ENCODE peak calls at places on chromosomes 2 and 18, in five cellular contexts. G, V, H, D and W are unnamed samples.

GRCh38 chr2:196404276-196404675 is 232.9 kb upstream of the STK17B start:
- DNase-seq in V (no peak), D (no peak), G (no peak), H (no peak), W (no peak)

GRCh38 chr2:10161961-10162441 is 39.5 kb downstream of the RRM2 start:
- DNase-seq in V (no peak), H (no peak), D (no peak), G (peak), W (peak)

GRCh38 chr2:241003830-241004564 is 5.6 kb downstream of the SNED1 start:
- DNase-seq in D (no peak), G (no peak), V (no peak), H (peak), W (no peak)

GRCh38 chr2:229714736-229715541 is 584 bp upstream of the DNER start:
- DNase-seq in G (peak), H (peak), V (no peak), D (peak), W (no peak)

GRCh38 chr2:26411419-26411818 is 9.7 kb downstream of the DRC1 start:
- DNase-seq in D (no peak), H (no peak), V (no peak), G (no peak), W (no peak)

GRCh38 chr2:152089238-152089637 is 9.6 kb downstream of the CACNB4 start:
- DNase-seq in G (no peak), V (no peak), H (no peak), D (no peak), W (no peak)

GRCh38 chr18:24600076-24600654 is 139.7 kb downstream of the HRH4 start:
- DNase-seq in G (peak), V (peak), D (peak), H (no peak), W (peak)

GRCh38 chr2:224870341-224870740 is 154.2 kb upstream of the CCDC195 start:
- DNase-seq in V (no peak), H (no peak), G (no peak), D (peak), W (no peak)

GRCh38 chr2:45778720-45779171 is 127.3 kb downstream of the PRKCE start:
- DNase-seq in G (peak), H (peak), D (peak), V (no peak), W (peak)

GRCh38 chr2:26632624-26633185 is 8.5 kb downstream of the CIB4 start:
- DNase-seq in H (no peak), V (no peak), D (no peak), G (no peak), W (no peak)

GRCh38 chr18:2970762-2971659 is 41.9 kb downstream of the LPIN2 start:
- DNase-seq in V (no peak), H (peak), G (no peak), D (no peak), W (no peak)

GRCh38 chr18:32450026-32450681 is 20.5 kb downstream of the GAREM1 start:
- DNase-seq in D (no peak), V (no peak), G (no peak), H (no peak), W (no peak)